ENCODE peak calls at places on chromosome 5, in nine cellular contexts. I is fibroblast of lung; M is retinal pigment epithelial cell; U is AG10803; S is CD4-positive, alpha-beta T cell; W is spleen; V is adrenal gland; X is AG09309; L is HFF-Myc. O is an unnamed sample.

GRCh38 chr5:149397530-149397929 is 18.4 kb upstream of the IL17B start:
- DNase-seq in W (no peak), L (no peak), U (peak; percentile 98), V (peak; percentile 87), X (peak; percentile 98), S (no peak), I (peak; percentile 79), M (no peak), O (no peak)

GRCh38 chr5:138793481-138794010 is 40.3 kb downstream of the CTNNA1 start:
- DNase-seq in X (no peak), U (peak; percentile 44), L (no peak), M (no peak), I (no peak), W (no peak), V (no peak), S (no peak), O (no peak)

GRCh38 chr5:143946821-143947220 is 134.9 kb downstream of the HMHB1 start:
- DNase-seq in V (no peak), I (peak; percentile 41), W (no peak), S (no peak), X (no peak), L (no peak), M (no peak), U (peak; percentile 72), O (no peak)

GRCh38 chr5:158722940-158723339 is 376.8 kb downstream of the EBF1 start:
- DNase-seq in L (no peak), I (no peak), S (no peak), X (no peak), M (no peak), W (no peak), V (no peak), U (no peak), O (no peak)

GRCh38 chr5:179166886-179167841 is 107.0 kb downstream of the ZNF354C start:
- DNase-seq in V (peak; percentile 45), X (no peak), M (no peak), I (peak; percentile 51), U (peak; percentile 61), S (peak; percentile 54), L (no peak), W (peak; percentile 87), O (peak; percentile 88)

GRCh38 chr5:96627792-96628191 is 34.4 kb upstream of the CAST start:
- DNase-seq in S (no peak), U (no peak), X (no peak), L (no peak), V (no peak), I (no peak), W (no peak), M (no peak), O (no peak)

GRCh38 chr5:96256795-96257470 is 176.1 kb downstream of the PCSK1 start:
- DNase-seq in L (peak; percentile 75), S (no peak), X (no peak), V (peak; percentile 44), U (peak; percentile 86), M (no peak), I (peak; percentile 97), W (no peak), O (peak; percentile 13)

GRCh38 chr5:15510816-15511215 is 10.8 kb downstream of the FBXL7 start:
- DNase-seq in M (no peak), V (peak; percentile 74), U (peak; percentile 91), I (peak; percentile 19), L (no peak), X (peak; percentile 34), W (no peak), S (no peak), O (no peak)

GRCh38 chr5:73135429-73136276 is 15.3 kb downstream of the TMEM171 start:
- DNase-seq in W (no peak), S (no peak), U (peak; percentile 67), I (peak; percentile 38), L (peak; percentile 43), V (no peak), M (peak; percentile 54), X (peak; percentile 16), O (no peak)

GRCh38 chr5:3325811-3326568 is 269.6 kb upstream of the IRX1 start:
- DNase-seq in M (no peak), U (peak; percentile 18), L (no peak), W (no peak), X (no peak), I (no peak), S (no peak), V (no peak), O (no peak)

GRCh38 chr5:56962286-56962685 is 10.4 kb upstream of the MIER3 start:
- DNase-seq in V (no peak), U (no peak), L (no peak), M (no peak), X (no peak), I (no peak), W (no peak), S (no peak), O (no peak)

GRCh38 chr5:35026280-35026840 is 21.4 kb downstream of the AGXT2 start:
- DNase-seq in I (no peak), S (no peak), M (no peak), U (no peak), W (no peak), V (no peak), L (no peak), X (no peak), O (no peak)

GRCh38 chr5:133691448-133691847 is 79.1 kb upstream of the FSTL4 start:
- DNase-seq in U (no peak), L (no peak), S (no peak), M (no peak), W (no peak), X (no peak), I (peak; percentile 76), V (no peak), O (no peak)

GRCh38 chr5:63400079-63400478 is 562.2 kb downstream of the HTR1A start:
- DNase-seq in I (no peak), L (no peak), S (no peak), V (no peak), M (no peak), W (no peak), X (no peak), U (no peak), O (no peak)

GRCh38 chr5:1056611-1057484 is 48.2 kb downstream of the NKD2 start:
- DNase-seq in V (no peak), X (no peak), I (no peak), W (no peak), M (no peak), U (no peak), L (no peak), S (no peak), O (no peak)

GRCh38 chr5:31963358-31963757 is 210.8 kb downstream of the GOLPH3 start:
- DNase-seq in U (peak; percentile 8), L (no peak), V (no peak), X (no peak), S (no peak), I (peak; percentile 36), W (no peak), M (no peak), O (no peak)

GRCh38 chr5:10660720-10661387 is 97.0 kb downstream of the ANKRD33B start:
- DNase-seq in W (no peak), M (no peak), L (no peak), S (no peak), V (no peak), U (no peak), I (no peak), X (no peak), O (no peak)

GRCh38 chr5:175861337-175862130 is 9.8 kb upstream of the CPLX2 start:
- DNase-seq in V (peak; percentile 35), M (no peak), U (no peak), X (no peak), S (no peak), I (no peak), L (no peak), W (peak; percentile 37), O (no peak)

DNA sequence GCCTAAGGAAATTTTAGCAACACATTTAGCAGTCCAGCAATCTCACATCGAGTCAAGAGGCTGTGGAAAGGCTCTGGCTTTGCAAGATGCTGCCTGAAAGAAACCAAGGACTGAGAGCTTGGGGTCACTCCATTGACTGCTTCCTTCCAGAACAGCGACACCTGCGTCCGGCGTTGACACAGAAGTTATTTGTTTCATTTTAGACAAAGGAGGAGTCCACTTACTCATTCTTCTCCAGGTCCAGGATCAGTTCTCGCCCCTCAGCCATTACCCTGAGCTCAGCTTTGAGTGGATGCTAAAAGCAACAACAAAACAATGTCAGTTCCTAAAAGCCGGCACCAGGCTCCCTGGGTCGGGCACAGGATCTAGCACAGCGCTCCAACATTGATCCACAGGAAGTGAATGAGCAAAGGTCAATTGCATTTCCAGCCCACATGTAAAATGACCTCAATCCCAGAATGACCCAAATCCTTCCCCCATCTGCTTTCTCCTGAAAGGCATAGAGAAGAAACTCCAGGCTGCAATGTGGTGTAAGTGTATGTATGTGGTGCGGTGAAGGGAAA is 11.3 kb downstream of the ADAM19 start:
- DNase-seq in S (no peak), M (no peak), L (no peak), V (no peak), W (no peak), U (no peak), X (no peak), I (peak; percentile 59), O (no peak)
- TF ChIP-seq CTCF in S (no peak), M (no peak), L (no peak), V (no peak), W (no peak), U (no peak), X (no peak), I (no peak), O (peak; percentile 18)

GRCh38 chr5:180932660-180933059 is 33.7 kb downstream of the BTNL8 start:
- DNase-seq in M (no peak), U (no peak), V (no peak), S (no peak), W (no peak), X (no peak), I (no peak), L (no peak), O (no peak)
- TF ChIP-seq CTCF in M (no peak), U (no peak), V (no peak), S (no peak), W (no peak), X (no peak), I (no peak), L (no peak), O (no peak)

GRCh38 chr5:54852007-54852406 is 133.4 kb downstream of the ESM1 start:
- DNase-seq in U (no peak), M (no peak), X (no peak), W (no peak), S (no peak), L (no peak), V (no peak), I (no peak), O (no peak)
- TF ChIP-seq CTCF in U (no peak), M (peak; percentile 39), X (no peak), W (no peak), S (no peak), L (no peak), V (no peak), I (no peak), O (no peak)

DNA sequence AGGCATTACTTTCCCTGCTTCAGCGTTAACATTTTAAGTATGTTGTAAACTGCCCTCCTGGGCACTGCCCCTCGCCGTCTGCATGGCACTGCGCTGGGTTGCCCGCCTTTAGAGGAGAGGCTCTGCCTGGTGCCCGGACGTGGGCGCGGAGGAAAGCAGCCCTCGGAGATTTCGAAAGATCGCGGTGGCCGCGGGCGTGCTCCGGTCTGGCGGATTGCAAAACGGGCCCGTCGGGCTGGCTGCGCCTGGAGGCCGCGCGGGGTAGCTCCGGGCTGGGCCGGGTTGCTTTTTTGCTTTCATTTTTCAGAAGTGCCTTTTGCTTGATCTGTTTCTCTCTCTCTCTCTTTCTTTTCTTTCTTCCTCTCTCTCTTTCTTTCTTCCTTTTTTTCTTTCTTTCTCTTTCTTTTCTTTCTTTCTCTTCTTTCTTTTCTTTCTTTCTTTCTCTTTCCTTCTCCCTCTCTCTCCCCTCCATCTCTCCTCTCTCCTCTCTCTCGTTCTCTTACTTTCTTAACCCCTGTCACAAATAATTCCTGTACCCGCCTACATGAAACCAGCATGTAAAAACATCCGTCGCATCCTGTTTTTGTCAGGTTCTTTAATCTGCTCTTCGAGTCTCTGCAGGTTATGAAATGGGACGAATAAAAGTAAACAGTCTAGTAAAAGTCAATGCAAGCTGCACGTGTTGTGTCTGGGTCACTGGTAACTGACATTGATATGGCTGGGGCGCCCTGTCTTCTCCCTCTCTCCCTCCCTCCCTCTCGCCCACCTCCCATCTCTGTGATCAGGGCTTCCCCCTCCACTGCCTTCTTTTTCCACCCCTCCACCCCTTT is 1.7 kb downstream of the FST start:
- DNase-seq in U (peak; percentile 85), W (peak; percentile 89), S (peak; percentile 28), M (no peak), L (no peak), V (peak; percentile 75), I (peak; percentile 74), X (no peak), O (peak; percentile 77)
- TF ChIP-seq CTCF in U (peak; percentile 34), W (peak; percentile 20), S (no peak), M (peak; percentile 7), L (no peak), V (peak; percentile 68), I (peak; percentile 12), X (no peak), O (no peak)